ENCODE peak calls at places on chromosomes 5 and 9, in six cellular contexts. W, I, N, Y, C and Z are unnamed samples.

GRCh38 chr5:111859533-111860270 is 102.7 kb upstream of the NREP start:
- DNase-seq in W (peak), I (no peak), N (no peak), Y (no peak), C (no peak), Z (no peak)

GRCh38 chr5:8851101-8851500 is 694.8 kb downstream of the SEMA5A start:
- DNase-seq in W (no peak), I (no peak), N (no peak), Y (no peak), C (no peak), Z (no peak)

GRCh38 chr9:117552811-117553210 is 138.0 kb upstream of the ASTN2 start:
- DNase-seq in W (no peak), I (no peak), N (no peak), Y (no peak), C (no peak), Z (no peak)

GRCh38 chr5:123044926-123045617 is 8.5 kb upstream of the PPIC start:
- DNase-seq in W (no peak), I (no peak), N (no peak), Y (no peak), C (no peak), Z (no peak)

GRCh38 chr5:181241393-181241975 is 2.2 kb downstream of the RACK1 start:
- DNase-seq in W (peak), I (peak), N (peak), Y (no peak), C (no peak), Z (no peak)

GRCh38 chr5:97102010-97102470 is 40.4 kb downstream of the LIX1 start:
- DNase-seq in W (no peak), I (no peak), N (no peak), Y (no peak), C (no peak), Z (no peak)

GRCh38 chr5:64594601-64595518 is 89.0 kb downstream of the RGS7BP start:
- DNase-seq in W (no peak), I (no peak), N (peak), Y (no peak), C (no peak), Z (no peak)

GRCh38 chr9:136268318-136268717 is 22.7 kb upstream of the QSOX2 start:
- DNase-seq in W (no peak), I (no peak), N (peak), Y (no peak), C (peak), Z (no peak)

GRCh38 chr9:136606687-136607333 is 55.9 kb upstream of the EGFL7 start:
- DNase-seq in W (no peak), I (peak), N (no peak), Y (peak), C (no peak), Z (no peak)

GRCh38 chr9:130453487-130453886 is 8.7 kb downstream of the ASS1 start:
- DNase-seq in W (peak), I (no peak), N (no peak), Y (no peak), C (peak), Z (no peak)

GRCh38 chr5:172637122-172637580 is 3.9 kb upstream of the NEURL1B start:
- DNase-seq in W (no peak), I (no peak), N (no peak), Y (no peak), C (no peak), Z (no peak)
- TF ChIP-seq CTCF in W (no peak), I (no peak), N (no peak), Y (no peak), C (no peak), Z (no peak)

GRCh38 chr5:59358497-59358896 is 535.0 kb downstream of the PDE4D start:
- DNase-seq in W (peak), I (no peak), N (no peak), Y (no peak), C (no peak), Z (no peak)
- TF ChIP-seq CTCF in W (no peak), I (no peak), N (no peak), Y (no peak), C (no peak), Z (no peak)

GRCh38 chr5:32625106-32625505 is 39.7 kb downstream of the SUB1 start:
- DNase-seq in W (no peak), I (no peak), N (no peak), Y (no peak), C (no peak), Z (no peak)

GRCh38 chr5:32628049-32628803 is 42.9 kb downstream of the SUB1 start:
- DNase-seq in W (no peak), I (no peak), N (no peak), Y (no peak), C (no peak), Z (no peak)

GRCh38 chr5:32630867-32631491 is 45.6 kb downstream of the SUB1 start:
- DNase-seq in W (no peak), I (no peak), N (no peak), Y (no peak), C (no peak), Z (no peak)

DNA sequence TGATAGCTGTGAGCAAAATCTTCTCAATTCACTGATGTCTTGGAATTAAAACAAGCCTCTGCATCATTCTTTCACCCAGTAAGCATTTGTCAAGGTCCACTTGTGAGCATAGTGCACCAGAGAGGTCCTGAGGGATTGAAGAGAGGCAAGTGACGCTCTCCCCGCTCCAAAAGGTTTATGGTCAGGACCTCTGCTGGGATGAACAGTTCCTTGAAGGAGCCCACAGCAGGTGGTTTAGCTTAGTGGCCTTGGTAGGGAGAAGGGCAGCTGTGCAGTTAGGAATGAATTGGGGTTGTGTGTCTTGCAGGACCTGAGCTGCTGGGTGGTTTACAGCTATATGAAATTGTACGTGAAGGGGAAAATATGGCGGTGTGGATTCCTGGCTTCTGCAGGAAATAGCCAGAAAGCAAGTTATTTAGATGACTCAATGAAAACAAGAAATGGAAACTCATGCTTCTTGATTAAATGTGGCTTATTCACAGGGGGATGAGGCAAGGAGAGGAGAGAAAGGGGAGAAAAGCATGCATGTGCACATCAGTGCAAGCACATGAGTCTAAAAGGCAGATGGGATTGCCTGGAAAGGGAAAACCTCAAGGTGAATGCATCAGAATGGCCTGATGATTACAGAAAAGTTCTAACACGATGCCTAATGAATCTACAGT is 42.0 kb downstream of the SUB1 start:
- DNase-seq in W (no peak), I (no peak), N (no peak), Y (no peak), C (no peak), Z (no peak)
- TF ChIP-seq CTCF in W (no peak), I (no peak), N (no peak), Y (no peak), C (no peak), Z (no peak)

GRCh38 chr5:60399507-60399906 is 300.5 kb downstream of the DEPDC1B start:
- DNase-seq in W (no peak), I (no peak), N (no peak), Y (no peak), C (no peak), Z (no peak)

DNA sequence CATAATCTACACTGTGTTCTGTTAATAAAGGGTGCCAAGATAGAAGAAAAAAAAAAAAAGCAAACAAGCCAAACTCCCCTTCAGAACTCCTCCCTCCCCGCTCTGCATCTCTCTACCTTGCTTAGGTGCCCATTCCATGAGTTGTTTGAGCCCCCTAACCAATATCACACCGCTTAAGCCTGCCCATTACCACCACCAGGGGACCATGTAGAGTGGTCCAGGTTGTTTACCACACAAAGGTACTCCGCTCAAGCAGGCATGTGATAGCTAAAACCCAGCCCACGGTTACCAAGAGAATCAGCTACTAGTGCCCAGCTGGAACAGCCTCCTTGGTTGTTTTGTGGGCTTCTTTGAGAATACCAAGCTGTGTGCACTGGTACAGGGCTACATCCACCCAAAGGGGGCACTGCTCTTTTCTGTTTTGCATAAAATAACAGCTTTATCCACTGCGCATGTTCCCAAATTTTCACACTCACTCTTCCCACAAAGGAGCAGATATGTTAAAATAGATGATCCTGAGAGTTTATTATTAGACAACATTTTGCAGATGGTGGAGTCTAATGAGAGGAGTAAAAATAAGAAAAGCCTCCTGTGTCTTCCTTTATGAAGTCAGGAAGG is 304.1 kb downstream of the DEPDC1B start:
- DNase-seq in W (no peak), I (no peak), N (no peak), Y (no peak), C (no peak), Z (no peak)
- TF ChIP-seq CTCF in W (no peak), I (no peak), N (peak), Y (no peak), C (no peak), Z (no peak)

GRCh38 chr9:98860871-98861293 is 53.4 kb downstream of the GALNT12 start:
- DNase-seq in W (peak), I (no peak), N (no peak), Y (no peak), C (peak), Z (no peak)
- TF ChIP-seq CTCF in W (peak), I (no peak), N (no peak), Y (no peak), C (peak), Z (no peak)

GRCh38 chr5:167576126-167576525 is 715.3 kb upstream of the WWC1 start:
- DNase-seq in W (peak), I (no peak), N (no peak), Y (no peak), C (no peak), Z (no peak)
- TF ChIP-seq CTCF in W (peak), I (no peak), N (no peak), Y (no peak), C (no peak), Z (no peak)